ENCODE peak calls at places on chromosome 5, in seven cellular contexts. Z, Q, T, W, Y, K and P are unnamed samples.

GRCh38 chr5:37251673-37252072 is 2.5 kb upstream of the CPLANE1 start:
- DNase-seq in Z (no peak), Q (no peak), T (no peak), W (no peak), Y (no peak), K (no peak), P (no peak)

GRCh38 chr5:52740007-52740406 is 47.7 kb upstream of the ITGA1 start:
- DNase-seq in Z (no peak), Q (no peak), T (no peak), W (no peak), Y (no peak), K (no peak), P (no peak)

GRCh38 chr5:109714592-109714991 is 24.9 kb downstream of the MAN2A1 start:
- DNase-seq in Z (no peak), Q (no peak), T (no peak), W (no peak), Y (no peak), K (no peak), P (no peak)

GRCh38 chr5:90987711-90988110 is 395.4 kb downstream of the ARRDC3 start:
- DNase-seq in Z (no peak), Q (no peak), T (no peak), W (no peak), Y (no peak), K (no peak), P (no peak)

GRCh38 chr5:112757468-112758208 is 20.0 kb downstream of the APC start:
- DNase-seq in Z (peak), Q (peak), T (peak), W (peak), Y (peak), K (no peak), P (peak)

GRCh38 chr5:16626696-16627264 is 10.0 kb upstream of the RETREG1 start:
- DNase-seq in Z (no peak), Q (no peak), T (no peak), W (no peak), Y (no peak), K (no peak), P (no peak)

GRCh38 chr5:34043099-34043876 is at the start of gene C1QTNF3:
- DNase-seq in Z (no peak), Q (no peak), T (no peak), W (no peak), Y (no peak), K (no peak), P (no peak)

GRCh38 chr5:35778259-35778769 is 78.4 kb upstream of the IL7R start:
- DNase-seq in Z (no peak), Q (no peak), T (no peak), W (no peak), Y (no peak), K (no peak), P (no peak)

GRCh38 chr5:98839469-98840383 is 66.3 kb downstream of the RGMB start:
- DNase-seq in Z (no peak), Q (peak), T (no peak), W (no peak), Y (no peak), K (no peak), P (peak)

GRCh38 chr5:79955496-79956172 is 35.4 kb downstream of the MTX3 start:
- DNase-seq in Z (no peak), Q (no peak), T (no peak), W (no peak), Y (no peak), K (no peak), P (no peak)

GRCh38 chr5:103849934-103850333 is 287.3 kb upstream of the NUDT12 start:
- DNase-seq in Z (no peak), Q (no peak), T (peak), W (no peak), Y (peak), K (no peak), P (peak)

GRCh38 chr5:28077291-28078240 is 1039.2 kb upstream of the CDH9 start:
- DNase-seq in Z (no peak), Q (no peak), T (no peak), W (no peak), Y (no peak), K (no peak), P (no peak)

GRCh38 chr5:116249648-116250047 is 164.8 kb downstream of the COMMD10 start:
- DNase-seq in Z (no peak), Q (no peak), T (no peak), W (no peak), Y (no peak), K (no peak), P (no peak)

GRCh38 chr5:37637165-37637845 is 202.5 kb downstream of the GDNF start:
- DNase-seq in Z (no peak), Q (no peak), T (no peak), W (no peak), Y (no peak), K (no peak), P (no peak)

GRCh38 chr5:45696206-45696836 is at the start of gene HCN1:
- DNase-seq in Z (peak), Q (no peak), T (no peak), W (peak), Y (no peak), K (no peak), P (peak)

GRCh38 chr5:165370772-165371171 is 1865.4 kb downstream of the MAT2B start:
- DNase-seq in Z (no peak), Q (no peak), T (no peak), W (no peak), Y (no peak), K (no peak), P (no peak)

GRCh38 chr5:72760259-72760658 is 56.2 kb upstream of the TNPO1 start:
- DNase-seq in Z (no peak), Q (no peak), T (no peak), W (no peak), Y (no peak), K (no peak), P (peak)

GRCh38 chr5:139636207-139636792 is 11.8 kb upstream of the CXXC5 start:
- DNase-seq in Z (peak), Q (peak), T (no peak), W (no peak), Y (no peak), K (no peak), P (no peak)

GRCh38 chr5:35436441-35437057 is 181.1 kb upstream of the SPEF2 start:
- DNase-seq in Z (peak), Q (peak), T (no peak), W (no peak), Y (peak), K (no peak), P (no peak)

GRCh38 chr5:171961117-171961516 is 45.3 kb downstream of the FBXW11 start:
- DNase-seq in Z (no peak), Q (no peak), T (no peak), W (no peak), Y (no peak), K (no peak), P (no peak)

GRCh38 chr5:103847060-103847459 is 284.5 kb upstream of the NUDT12 start:
- DNase-seq in Z (no peak), Q (no peak), T (no peak), W (no peak), Y (no peak), K (no peak), P (no peak)